ENCODE peak calls at places on chromosomes 16 and 17, in eight cellular contexts. D, J, Y, B, F, O, S and L are unnamed samples.

GRCh38 chr16:68146583-68146982 is 61.4 kb downstream of the NFATC3 start:
- DNase-seq in F (peak), D (no peak), Y (no peak), S (no peak), J (no peak), O (no peak), B (peak), L (no peak)

GRCh38 chr17:45092932-45093430 is 31.9 kb downstream of the NMT1 start:
- DNase-seq in B (peak), D (peak), O (no peak), Y (no peak), J (peak), F (peak), S (peak), L (no peak)

GRCh38 chr17:43983515-43984411 is 20.7 kb upstream of the NAGS start:
- DNase-seq in Y (no peak), D (peak), S (no peak), B (no peak), F (no peak), O (peak), J (peak), L (no peak)

GRCh38 chr17:41058741-41059140 is 1.2 kb downstream of the KRTAP2-3 start:
- DNase-seq in J (no peak), D (no peak), O (no peak), F (no peak), S (no peak), Y (no peak), B (no peak), L (no peak)

GRCh38 chr17:55783684-55784245 is 32.9 kb downstream of the PCTP start:
- DNase-seq in J (no peak), D (peak), O (no peak), B (peak), S (no peak), Y (no peak), F (no peak), L (no peak)

GRCh38 chr16:19274178-19274797 is 11.2 kb upstream of the CLEC19A start:
- DNase-seq in S (no peak), J (no peak), F (no peak), O (no peak), Y (no peak), D (no peak), B (no peak), L (no peak)

GRCh38 chr16:23384878-23385277 is 68.1 kb downstream of the COG7 start:
- DNase-seq in O (no peak), F (no peak), J (no peak), S (no peak), D (no peak), B (no peak), Y (no peak), L (no peak)

GRCh38 chr17:1485748-1486376 is 6.6 kb downstream of the MYO1C start:
- DNase-seq in D (peak), O (no peak), B (peak), S (peak), J (no peak), Y (peak), F (peak), L (no peak)

GRCh38 chr17:82343560-82343959 is 10.0 kb upstream of the SECTM1 start:
- DNase-seq in Y (no peak), J (no peak), O (no peak), B (no peak), S (no peak), F (no peak), D (no peak), L (no peak)

GRCh38 chr16:26740771-26741170 is 326.0 kb upstream of the C16orf82 start:
- DNase-seq in Y (no peak), F (no peak), D (no peak), B (no peak), S (no peak), J (no peak), O (no peak), L (no peak)

GRCh38 chr17:57269598-57270255 is 13.4 kb downstream of the MSI2 start:
- DNase-seq in O (no peak), B (no peak), D (no peak), S (no peak), F (no peak), J (no peak), Y (no peak), L (no peak)

GRCh38 chr16:12901597-12902436 is at the start of gene SHISA9:
- DNase-seq in B (no peak), O (peak), D (no peak), Y (no peak), S (no peak), F (peak), J (no peak), L (no peak)

GRCh38 chr17:6823011-6823442 is 8.5 kb downstream of the TEKT1 start:
- DNase-seq in D (no peak), O (no peak), B (peak), F (no peak), J (no peak), S (no peak), Y (no peak), L (no peak)

GRCh38 chr17:18960241-18960665 is 8.3 kb downstream of the SLC5A10 start:
- DNase-seq in O (no peak), D (peak), Y (no peak), F (no peak), B (no peak), J (no peak), S (no peak), L (no peak)

GRCh38 chr17:48816774-48817590 is at the start of gene TTLL6:
- DNase-seq in D (peak), O (peak), Y (peak), F (no peak), J (peak), B (peak), S (peak), L (peak)

GRCh38 chr16:64240586-64240985 is 881.3 kb downstream of the CDH11 start:
- DNase-seq in S (no peak), J (no peak), D (no peak), B (peak), O (no peak), F (no peak), Y (no peak), L (no peak)

GRCh38 chr16:48505705-48506104 is 104.3 kb downstream of the N4BP1 start:
- DNase-seq in J (no peak), B (no peak), Y (no peak), O (no peak), F (no peak), D (no peak), S (no peak), L (no peak)

GRCh38 chr17:78600181-78600651 is 23.0 kb upstream of the DNAH17 start:
- DNase-seq in B (no peak), O (no peak), J (no peak), S (no peak), Y (no peak), F (no peak), D (no peak), L (no peak)

GRCh38 chr17:50923611-50924010 is 57.5 kb upstream of the TOB1 start:
- DNase-seq in Y (no peak), D (no peak), O (peak), S (no peak), J (peak), F (no peak), B (no peak), L (no peak)

GRCh38 chr17:31560836-31561235 is 169.4 kb downstream of the RAB11FIP4 start:
- DNase-seq in Y (no peak), O (no peak), D (no peak), F (no peak), B (peak), J (no peak), S (no peak), L (no peak)

GRCh38 chr17:17214646-17215436 is 8.7 kb upstream of the PLD6 start:
- DNase-seq in F (no peak), Y (no peak), D (no peak), J (no peak), O (no peak), B (no peak), S (no peak), L (no peak)

GRCh38 chr17:67974186-67974585 is 22.1 kb downstream of the C17orf58 start:
- DNase-seq in D (no peak), B (no peak), O (no peak), Y (no peak), J (no peak), F (no peak), S (no peak), L (no peak)

GRCh38 chr16:79283578-79283977 is 317.0 kb downstream of the MAF start:
- DNase-seq in O (no peak), B (no peak), F (no peak), Y (no peak), J (no peak), D (no peak), S (no peak), L (no peak)

GRCh38 chr17:81821603-81822311 is 11.3 kb downstream of the MCRIP1 start:
- DNase-seq in B (peak), S (peak), F (peak), D (peak), Y (no peak), O (peak), J (no peak), L (peak)

GRCh38 chr17:34736611-34737010 is 157.2 kb downstream of the TMEM132E start:
- DNase-seq in Y (no peak), O (no peak), D (no peak), F (no peak), S (no peak), B (no peak), J (no peak), L (no peak)

GRCh38 chr17:44601574-44602372 is 44.5 kb downstream of the FZD2 start:
- DNase-seq in F (no peak), B (no peak), J (peak), Y (no peak), O (no peak), S (no peak), D (peak), L (no peak)

GRCh38 chr16:31577411-31577810 is 49.7 kb downstream of the AHSP start:
- DNase-seq in F (no peak), Y (no peak), D (no peak), O (no peak), B (no peak), S (no peak), J (no peak), L (no peak)

GRCh38 chr16:81127051-81127450 is 30.9 kb upstream of the GCSH start:
- DNase-seq in J (no peak), O (no peak), F (peak), S (no peak), Y (no peak), D (no peak), B (peak), L (no peak)

GRCh38 chr17:49913226-49914095 is 55.5 kb upstream of the DLX4 start:
- DNase-seq in D (no peak), S (no peak), F (no peak), B (peak), J (no peak), O (no peak), Y (no peak), L (no peak)